ENCODE peak calls at places on chromosomes 5 and 9, in six cellular contexts. R is tibial artery, H is PC-9, M is HFF-Myc, N is skeletal muscle cell, S is astrocyte. V is an unnamed sample.

GRCh38 chr5:40360685-40361084 is 319.0 kb upstream of the PTGER4 start:
- DNase-seq in R (no peak), M (no peak), N (no peak), H (no peak), S (no peak), V (no peak)

GRCh38 chr5:170333161-170333909 is 35.8 kb upstream of the LCP2 start:
- DNase-seq in N (no peak), S (no peak), H (no peak), R (no peak), M (no peak), V (no peak)

GRCh38 chr9:91802391-91802790 is 147.6 kb downstream of the ROR2 start:
- DNase-seq in H (no peak), R (no peak), N (no peak), S (no peak), M (no peak), V (no peak)

GRCh38 chr5:56589486-56589870 is 225.9 kb upstream of the MAP3K1 start:
- DNase-seq in H (no peak), N (no peak), M (no peak), R (no peak), S (no peak), V (no peak)

GRCh38 chr5:180315762-180316212 is 23.9 kb upstream of the MAPK9 start:
- DNase-seq in S (no peak), M (no peak), R (peak; percentile 55), H (peak; percentile 43), N (no peak), V (no peak)

GRCh38 chr9:94656190-94656589 is 16.9 kb upstream of the FBP1 start:
- DNase-seq in H (no peak), S (no peak), N (no peak), M (no peak), R (no peak), V (no peak)

GRCh38 chr9:101677864-101678263 is 60.6 kb downstream of the GRIN3A start:
- DNase-seq in M (no peak), H (no peak), N (no peak), S (no peak), R (no peak), V (no peak)

GRCh38 chr5:142684508-142685031 is 1.3 kb downstream of the FGF1 start:
- DNase-seq in S (peak; percentile 17), N (no peak), M (no peak), H (no peak), R (no peak), V (no peak)

GRCh38 chr5:171897231-171897630 is 109.2 kb downstream of the FBXW11 start:
- DNase-seq in M (no peak), N (no peak), H (no peak), R (no peak), S (no peak), V (no peak)

GRCh38 chr5:177382423-177383029 is 1.7 kb upstream of the SLC34A1 start:
- DNase-seq in M (no peak), R (no peak), N (no peak), S (no peak), H (no peak), V (no peak)

GRCh38 chr5:137217599-137218200 is 281.4 kb downstream of the SPOCK1 start:
- DNase-seq in M (no peak), S (peak; percentile 93), H (peak; percentile 60), R (no peak), N (no peak), V (no peak)

GRCh38 chr5:77155179-77155839 is 55.2 kb upstream of the PDE8B start:
- DNase-seq in S (no peak), N (no peak), R (no peak), H (no peak), M (no peak), V (no peak)

GRCh38 chr9:98315551-98316060 is 60.2 kb upstream of the TBC1D2 start:
- DNase-seq in S (peak; percentile 55), R (peak; percentile 75), N (peak; percentile 58), M (peak; percentile 61), H (peak; percentile 68), V (peak; percentile 27)

GRCh38 chr5:637581-638450 is 25.7 kb downstream of the CEP72 start:
- DNase-seq in H (no peak), M (no peak), R (no peak), S (no peak), N (no peak), V (no peak)

GRCh38 chr9:137316012-137316981 is 14.2 kb upstream of the NRARP start:
- DNase-seq in R (no peak), S (no peak), H (no peak), N (no peak), M (no peak), V (no peak)

GRCh38 chr9:95507456-95508241 is 9.1 kb downstream of the PTCH1 start:
- DNase-seq in H (peak; percentile 66), N (peak; percentile 36), M (no peak), S (peak; percentile 74), R (peak; percentile 64), V (no peak)

GRCh38 chr9:127779136-127779981 is 893 bp upstream of the SH2D3C start:
- DNase-seq in M (no peak), N (no peak), S (no peak), H (no peak), R (no peak), V (no peak)

GRCh38 chr9:120570296-120570695 is 9.7 kb downstream of the CDK5RAP2 start:
- DNase-seq in M (no peak), H (no peak), S (no peak), R (no peak), N (no peak), V (no peak)
- H3K4me3 ChIP-seq in M (no peak overlapping the region), H (no peak overlapping the region), S (no peak overlapping the region), R (no peak overlapping the region), N (no peak overlapping the region), V (no peak overlapping the region)

GRCh38 chr5:126497506-126497905 is 74.3 kb downstream of the GRAMD2B start:
- DNase-seq in S (no peak), R (no peak), H (no peak), N (no peak), M (no peak), V (no peak)
- H3K4me3 ChIP-seq in S (no peak overlapping the region), R (no peak overlapping the region), H (no peak overlapping the region), N (no peak overlapping the region), M (no peak overlapping the region), V (no peak overlapping the region)

GRCh38 chr9:35076848-35077247 is 2.9 kb downstream of the FANCG start:
- DNase-seq in M (no peak), R (no peak), S (no peak), N (no peak), H (no peak), V (no peak)

GRCh38 chr9:35079426-35080341 is at the start of gene FANCG:
- DNase-seq in R (peak; percentile 89), H (peak; percentile 77), N (peak; percentile 76), S (peak; percentile 85), M (peak; percentile 81), V (peak; percentile 66)

GRCh38 chr9:35079041-35079425 is 709 bp downstream of the FANCG start:
- DNase-seq in H (no peak), S (no peak), M (no peak), N (no peak), R (no peak), V (no peak)

GRCh38 chr9:35075358-35075757 is 2.9 kb upstream of the VCP start:
- DNase-seq in R (no peak), N (no peak), H (no peak), M (no peak), S (no peak), V (no peak)

DNA sequence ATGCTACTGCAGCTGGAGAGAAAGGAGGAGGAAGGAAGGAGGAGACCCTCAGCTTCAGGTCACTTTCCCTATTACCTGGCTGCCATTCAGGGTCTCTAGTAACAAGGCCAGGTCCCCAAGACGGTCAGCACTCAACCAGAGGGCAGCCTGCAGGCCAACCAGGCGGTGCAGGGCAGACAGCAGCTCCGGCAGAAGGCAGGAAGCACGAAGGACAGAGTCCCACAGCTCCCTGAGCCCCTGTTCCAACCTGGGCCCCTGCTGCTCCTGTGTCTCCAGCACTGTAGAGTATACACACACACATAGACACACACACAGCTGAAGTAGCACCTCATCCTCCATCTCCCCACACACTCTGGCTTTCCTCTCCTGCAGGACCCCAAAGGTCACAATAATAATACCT is 1.7 kb downstream of the FANCG start:
- DNase-seq in M (no peak), H (no peak), R (no peak), S (no peak), N (no peak), V (no peak)
- H3K4me3 ChIP-seq in M (peak overlapping the region; percentile 83), H (peak overlapping the region; percentile 84), R (no peak overlapping the region), S (peak overlapping the region; percentile 80), N (peak overlapping the region; percentile 83), V (peak overlapping the region; percentile 96)

GRCh38 chr9:93011114-93011513 is 47.4 kb upstream of the SUSD3 start:
- DNase-seq in M (no peak), H (no peak), R (no peak), N (no peak), S (no peak), V (no peak)

GRCh38 chr9:93009337-93010015 is 49.0 kb upstream of the SUSD3 start:
- DNase-seq in S (no peak), H (no peak), N (no peak), R (no peak), M (no peak), V (no peak)

GRCh38 chr9:93010696-93011095 is 47.8 kb upstream of the SUSD3 start:
- DNase-seq in N (no peak), M (no peak), H (no peak), S (no peak), R (no peak), V (no peak)

GRCh38 chr9:93008457-93008856 is 50.0 kb upstream of the SUSD3 start:
- DNase-seq in M (no peak), N (no peak), S (no peak), H (no peak), R (no peak), V (no peak)

DNA sequence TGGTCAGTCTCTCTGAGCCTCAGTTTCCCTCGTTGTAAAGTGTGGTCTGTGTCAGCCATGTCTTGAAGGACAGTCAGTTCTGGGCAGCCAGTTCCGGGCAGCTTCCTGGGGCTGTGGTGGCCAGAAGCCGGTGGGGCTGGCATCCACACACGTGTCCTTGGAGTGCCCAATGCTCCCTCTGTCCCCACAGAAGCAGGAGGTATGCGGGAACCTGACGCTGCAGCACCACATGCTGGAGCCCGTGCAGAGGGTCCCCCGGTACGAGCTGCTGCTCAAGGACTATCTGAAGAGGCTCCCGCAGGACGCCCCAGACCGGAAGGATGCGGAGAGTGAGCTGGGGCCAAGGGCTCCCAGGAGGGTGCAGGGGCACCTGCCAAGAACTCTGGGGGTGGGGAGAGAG is 48.4 kb upstream of the SUSD3 start:
- DNase-seq in N (no peak), R (no peak), S (no peak), H (no peak), M (no peak), V (no peak)
- H3K4me3 ChIP-seq in N (no peak overlapping the region), R (no peak overlapping the region), S (no peak overlapping the region), H (no peak overlapping the region), M (no peak overlapping the region), V (no peak overlapping the region)

V was measured in AG09309.